ENCODE peak calls at places on chromosomes 4 and X, in six cellular contexts. L is NCI-H1694 treated with DMSO at 0.1 percent for 48 hours; X is stimulated activated CD8-positive, alpha-beta memory T cell treated with anti-CD3 and anti-CD28 coated beads, Interleukin-4, amount 100 ng/mL, for 48 hours; D is Calu3; C is lower leg skin; R is stimulated activated CD4-positive, alpha-beta T cell treated with anti-CD3 and anti-CD28 coated beads, TNF-alpha, amount 100 ng/mL, for 4 hours. F is an unnamed sample.

GRCh38 chrX:10884246-10884645 is 226.9 kb upstream of the HCCS start:
- DNase-seq in L (no peak), X (no peak), D (no peak), C (no peak), R (no peak), F (no peak)

GRCh38 chr4:20354120-20354519 is 102.4 kb downstream of the SLIT2 start:
- DNase-seq in L (no peak), X (no peak), D (no peak), C (no peak), R (no peak), F (no peak)

GRCh38 chr4:151933122-151933827 is 172.5 kb upstream of the GATB start:
- DNase-seq in L (peak), X (no peak), D (no peak), C (no peak), R (no peak), F (no peak)

GRCh38 chr4:26786916-26787315 is 73.7 kb upstream of the STIM2 start:
- DNase-seq in L (no peak), X (no peak), D (no peak), C (no peak), R (no peak), F (no peak)

GRCh38 chrX:118530537-118530936 is 34.9 kb downstream of the DOCK11 start:
- DNase-seq in L (no peak), X (no peak), D (no peak), C (no peak), R (no peak), F (no peak)

GRCh38 chr4:114226968-114227760 is 247.7 kb upstream of the ARSJ start:
- DNase-seq in L (no peak), X (no peak), D (no peak), C (no peak), R (no peak), F (no peak)

GRCh38 chr4:14865804-14866203 is 136.5 kb upstream of the CPEB2 start:
- DNase-seq in L (no peak), X (no peak), D (no peak), C (no peak), R (no peak), F (no peak)

GRCh38 chrX:18873189-18873791 is 110.6 kb downstream of the PHKA2 start:
- DNase-seq in L (no peak), X (peak), D (no peak), C (no peak), R (no peak), F (no peak)

GRCh38 chrX:46165411-46165810 is 379.8 kb downstream of the ZNF674 start:
- DNase-seq in L (no peak), X (no peak), D (no peak), C (no peak), R (no peak), F (no peak)

GRCh38 chr4:107701565-107701964 is 18.5 kb downstream of the PAPSS1 start:
- DNase-seq in L (no peak), X (no peak), D (no peak), C (no peak), R (no peak), F (no peak)

GRCh38 chrX:8346060-8346459 is 118.6 kb upstream of the VCX3B start:
- DNase-seq in L (no peak), X (no peak), D (no peak), C (no peak), R (no peak), F (no peak)

GRCh38 chrX:2767631-2768455 is 16.0 kb downstream of the XG start:
- DNase-seq in L (no peak), X (no peak), D (peak), C (peak), R (no peak), F (peak)

GRCh38 chr4:174119051-174119450 is 164.4 kb downstream of the FBXO8 start:
- DNase-seq in L (no peak), X (no peak), D (no peak), C (peak), R (no peak), F (peak)

GRCh38 chr4:88320174-88320779 is 35.9 kb upstream of the PPM1K start:
- DNase-seq in L (no peak), X (no peak), D (peak), C (no peak), R (no peak), F (no peak)

GRCh38 chr4:127048371-127049085 is 584.2 kb upstream of the INTU start:
- DNase-seq in L (no peak), X (no peak), D (no peak), C (no peak), R (no peak), F (no peak)

GRCh38 chr4:151801547-151802516 is 41.0 kb upstream of the GATB start:
- DNase-seq in L (peak), X (peak), D (peak), C (no peak), R (peak), F (peak)

GRCh38 chrX:154748712-154749339 is 2.1 kb downstream of the GAB3 start:
- DNase-seq in L (peak), X (peak), D (peak), C (peak), R (peak), F (peak)

GRCh38 chrX:2608638-2609430 is 82.3 kb upstream of the CD99 start:
- DNase-seq in L (no peak), X (peak), D (peak), C (peak), R (peak), F (peak)

GRCh38 chrX:136819026-136819425 is 38.3 kb upstream of the ARHGEF6 start:
- DNase-seq in L (peak), X (no peak), D (no peak), C (no peak), R (no peak), F (no peak)

GRCh38 chr4:99504804-99505502 is 5.9 kb upstream of the C4orf17 start:
- DNase-seq in L (no peak), X (no peak), D (no peak), C (no peak), R (no peak), F (no peak)

GRCh38 chr4:74583066-74583700 is 138.2 kb downstream of the AREG start:
- DNase-seq in L (no peak), X (no peak), D (no peak), C (no peak), R (no peak), F (no peak)

GRCh38 chr4:121738780-121739547 is 26.0 kb downstream of the SMIM43 start:
- DNase-seq in L (no peak), X (no peak), D (no peak), C (no peak), R (no peak), F (no peak)

GRCh38 chr4:173012608-173013007 is 156.0 kb upstream of the GALNT7 start:
- DNase-seq in L (no peak), X (no peak), D (no peak), C (no peak), R (no peak), F (no peak)

GRCh38 chrX:7654316-7654715 is 188.7 kb upstream of the VCX start:
- DNase-seq in L (no peak), X (no peak), D (no peak), C (no peak), R (no peak), F (no peak)

GRCh38 chrX:107829880-107830279 is 4.2 kb downstream of the MID2 start:
- DNase-seq in L (no peak), X (no peak), D (no peak), C (no peak), R (no peak), F (no peak)

F was measured in trophoblast cell.